ENCODE peak calls at places on chromosomes 2 and 18, in eight cellular contexts. W is A549; E is CD4-positive, alpha-beta T cell; S is omental fat pad; U is kidney epithelial cell; F is lung; L is colonic mucosa; J is progenitor cell of endocrine pancreas. V is an unnamed sample.

GRCh38 chr18:62637807-62638687 is 77.3 kb upstream of the PHLPP1 start:
- DNase-seq in L (peak), E (peak), W (peak), J (no peak), U (no peak), S (no peak), F (no peak), V (no peak)

GRCh38 chr2:133836691-133837090 is 268.4 kb upstream of the NCKAP5 start:
- DNase-seq in J (no peak), W (no peak), L (no peak), S (no peak), F (no peak), E (no peak), U (peak), V (peak)

GRCh38 chr2:222751821-222752719 is 80.6 kb downstream of the MOGAT1 start:
- DNase-seq in L (no peak), W (no peak), U (no peak), E (no peak), J (no peak), S (no peak), F (no peak), V (peak)

GRCh38 chr2:3751832-3752231 is 48.5 kb downstream of the DCDC2C start:
- DNase-seq in W (no peak), U (no peak), S (no peak), L (no peak), E (no peak), J (no peak), F (no peak), V (no peak)

GRCh38 chr2:61993422-61994024 is 88.0 kb downstream of the COMMD1 start:
- DNase-seq in E (no peak), J (no peak), L (peak), F (no peak), S (no peak), W (peak), U (peak), V (peak)

GRCh38 chr2:141379965-141380624 is 750.7 kb downstream of the LRP1B start:
- DNase-seq in W (no peak), E (no peak), U (no peak), J (no peak), L (no peak), F (no peak), S (no peak), V (no peak)

GRCh38 chr2:233331536-233331935 is 22.8 kb upstream of the DGKD start:
- DNase-seq in U (no peak), F (peak), J (no peak), L (peak), W (no peak), E (peak), S (no peak), V (no peak)

GRCh38 chr2:44778671-44779476 is 162.6 kb upstream of the SIX3 start:
- DNase-seq in W (no peak), J (no peak), L (no peak), E (no peak), F (no peak), U (no peak), S (no peak), V (no peak)

GRCh38 chr2:21710031-21710430 is 586.3 kb downstream of the TDRD15 start:
- DNase-seq in W (no peak), L (no peak), E (no peak), U (no peak), J (no peak), S (no peak), F (no peak), V (no peak)

GRCh38 chr2:196276421-196276820 is 105.0 kb upstream of the STK17B start:
- DNase-seq in F (no peak), E (no peak), L (peak), S (no peak), W (no peak), J (no peak), U (no peak), V (no peak)

GRCh38 chr2:108917526-108917925 is 71.5 kb downstream of the EDAR start:
- DNase-seq in W (no peak), F (no peak), S (no peak), U (no peak), E (no peak), J (no peak), L (peak), V (no peak)

GRCh38 chr2:156294945-156295580 is 37.5 kb downstream of the NR4A2 start:
- DNase-seq in E (no peak), S (no peak), L (no peak), F (no peak), W (no peak), J (no peak), U (no peak), V (no peak)

GRCh38 chr2:232375164-232375563 is 3.4 kb upstream of the ALPP start:
- DNase-seq in W (no peak), U (no peak), L (no peak), E (no peak), F (no peak), J (no peak), S (no peak), V (no peak)

GRCh38 chr2:218402491-218402901 is 2.8 kb downstream of the CTDSP1 start:
- DNase-seq in U (no peak), S (no peak), J (no peak), F (no peak), W (no peak), E (no peak), L (no peak), V (no peak)

GRCh38 chr2:180124273-180124881 is 117.3 kb upstream of the CWC22 start:
- DNase-seq in F (no peak), W (peak), J (no peak), L (no peak), E (no peak), U (no peak), S (no peak), V (peak)

GRCh38 chr2:57804971-57805370 is 241.6 kb upstream of the VRK2 start:
- DNase-seq in E (no peak), W (no peak), L (no peak), U (no peak), F (no peak), S (no peak), J (no peak), V (no peak)

GRCh38 chr2:241798081-241798630 is 10.8 kb upstream of the NEU4 start:
- DNase-seq in F (no peak), W (no peak), U (no peak), E (peak), L (peak), J (no peak), S (no peak), V (no peak)

GRCh38 chr2:98412751-98413445 is 31.8 kb upstream of the INPP4A start:
- DNase-seq in J (no peak), U (peak), S (no peak), L (peak), F (no peak), W (peak), E (peak), V (peak)

GRCh38 chr18:13540783-13541182 is 185.6 kb downstream of the FAM210A start:
- DNase-seq in U (no peak), W (no peak), S (no peak), J (no peak), E (peak), F (no peak), L (no peak), V (no peak)

GRCh38 chr2:149068996-149069888 is 30.7 kb downstream of the LYPD6B start:
- DNase-seq in W (no peak), U (peak), L (no peak), E (peak), J (no peak), F (no peak), S (no peak), V (peak)

GRCh38 chr2:27573452-27573851 is 9.4 kb upstream of the ZNF512 start:
- DNase-seq in L (no peak), F (no peak), S (no peak), E (no peak), W (no peak), J (no peak), U (no peak), V (peak)

GRCh38 chr2:168801961-168802824 is at the start of gene NOSTRIN:
- DNase-seq in E (no peak), L (peak), U (no peak), F (peak), W (peak), S (no peak), J (no peak), V (peak)

GRCh38 chr2:98334439-98335078 is 11.7 kb upstream of the CNGA3 start:
- DNase-seq in J (no peak), S (no peak), L (no peak), E (no peak), U (peak), F (no peak), W (peak), V (peak)

GRCh38 chr18:32183503-32183902 is 6.3 kb upstream of the MEP1B start:
- DNase-seq in J (no peak), S (no peak), L (no peak), U (no peak), W (no peak), E (no peak), F (no peak), V (no peak)

GRCh38 chr18:36372902-36373301 is 75.4 kb downstream of the FHOD3 start:
- DNase-seq in L (no peak), E (no peak), W (no peak), J (no peak), F (no peak), U (no peak), S (no peak), V (peak)

GRCh38 chr2:231674587-231675334 is 33.6 kb upstream of the PTMA start:
- DNase-seq in E (peak), F (peak), W (peak), J (peak), S (no peak), L (peak), U (no peak), V (peak)

GRCh38 chr2:190318931-190319556 is 582 bp downstream of the HIBCH start:
- DNase-seq in L (peak), F (no peak), E (no peak), U (no peak), W (no peak), S (no peak), J (no peak), V (peak)

GRCh38 chr2:159410276-159410675 is 123.8 kb upstream of the WDSUB1 start:
- DNase-seq in W (no peak), F (no peak), U (no peak), L (no peak), S (no peak), E (no peak), J (no peak), V (no peak)

GRCh38 chr2:46816151-46816845 is 99.3 kb downstream of the MCFD2 start:
- DNase-seq in W (no peak), F (no peak), U (no peak), S (no peak), L (no peak), E (no peak), J (no peak), V (no peak)

GRCh38 chr2:46813680-46814079 is 101.9 kb downstream of the MCFD2 start:
- DNase-seq in F (no peak), W (no peak), L (no peak), J (no peak), E (no peak), S (no peak), U (no peak), V (no peak)

GRCh38 chr2:46814562-46814961 is 101.0 kb downstream of the MCFD2 start:
- DNase-seq in U (no peak), E (no peak), W (no peak), F (peak), S (no peak), J (no peak), L (no peak), V (no peak)

GRCh38 chr2:46814160-46814559 is 101.4 kb downstream of the MCFD2 start:
- DNase-seq in U (no peak), L (peak), J (no peak), F (peak), E (no peak), S (no peak), W (no peak), V (peak)

DNA sequence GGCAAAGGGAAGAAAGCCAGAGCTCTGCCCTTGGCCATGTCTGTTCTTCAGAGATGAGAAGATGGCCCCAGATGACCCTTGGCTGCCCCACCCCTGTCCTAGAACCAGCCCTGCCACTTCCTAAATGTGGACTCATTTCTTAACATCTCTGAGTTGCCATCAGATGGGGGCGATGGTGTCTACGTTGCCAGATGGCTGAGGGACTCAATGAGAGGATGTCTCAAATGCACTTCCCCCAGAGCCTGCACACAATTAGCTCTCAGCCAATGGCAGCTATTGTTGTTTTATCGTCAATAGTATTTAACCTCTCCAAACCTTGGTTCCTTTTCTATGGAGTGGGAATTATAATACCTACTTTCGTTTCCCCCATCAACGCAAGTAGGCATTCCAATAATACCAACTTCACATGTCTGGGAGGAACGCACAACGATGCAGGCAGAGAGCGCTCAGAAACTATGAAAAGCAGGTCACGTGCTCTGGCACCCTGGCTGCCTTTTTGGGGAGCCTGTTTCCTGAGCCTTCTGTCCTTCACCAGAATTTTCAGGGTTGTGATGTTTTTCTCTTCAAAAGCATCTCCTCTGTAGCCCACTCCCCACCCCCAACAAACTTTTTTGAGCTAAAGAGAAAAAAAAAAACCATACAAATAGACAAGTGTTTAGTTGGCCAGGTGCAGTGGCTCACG is 100.3 kb downstream of the MCFD2 start:
- DNase-seq in S (no peak), E (no peak), J (no peak), F (no peak), W (no peak), U (no peak), L (peak), V (no peak)
- TF ChIP-seq CTCF in S (no peak), E (no peak), J (no peak), F (no peak), W (no peak), U (no peak), L (no peak), V (no peak)

GRCh38 chr2:200677721-200678532 is 92.1 kb downstream of the AOX1 start:
- DNase-seq in L (no peak), F (no peak), E (no peak), J (no peak), W (peak), U (no peak), S (no peak), V (peak)
- TF ChIP-seq CTCF in L (no peak), F (no peak), E (no peak), J (no peak), W (no peak), U (no peak), S (no peak), V (no peak)

GRCh38 chr2:37324786-37325624 is at the start of gene PRKD3:
- DNase-seq in U (no peak), S (no peak), F (peak), E (peak), L (peak), W (peak), J (peak), V (peak)

GRCh38 chr2:37323770-37324535 is 680 bp downstream of the PRKD3 start:
- DNase-seq in U (no peak), W (peak), J (no peak), S (no peak), F (no peak), L (peak), E (peak), V (peak)

GRCh38 chr2:37323176-37323575 is 1.5 kb downstream of the PRKD3 start:
- DNase-seq in J (no peak), L (no peak), W (no peak), S (no peak), E (no peak), F (no peak), U (no peak), V (peak)

GRCh38 chr2:37325625-37326071 is 1.0 kb upstream of the PRKD3 start:
- DNase-seq in W (no peak), F (no peak), J (no peak), E (no peak), U (no peak), L (peak), S (no peak), V (no peak)

GRCh38 chr2:37324536-37324785 is 172 bp downstream of the PRKD3 start:
- DNase-seq in F (peak), U (no peak), L (no peak), J (no peak), E (peak), S (peak), W (no peak), V (peak)
- TF ChIP-seq CTCF in F (no peak), U (no peak), L (no peak), J (peak), E (no peak), S (no peak), W (no peak), V (no peak)

DNA sequence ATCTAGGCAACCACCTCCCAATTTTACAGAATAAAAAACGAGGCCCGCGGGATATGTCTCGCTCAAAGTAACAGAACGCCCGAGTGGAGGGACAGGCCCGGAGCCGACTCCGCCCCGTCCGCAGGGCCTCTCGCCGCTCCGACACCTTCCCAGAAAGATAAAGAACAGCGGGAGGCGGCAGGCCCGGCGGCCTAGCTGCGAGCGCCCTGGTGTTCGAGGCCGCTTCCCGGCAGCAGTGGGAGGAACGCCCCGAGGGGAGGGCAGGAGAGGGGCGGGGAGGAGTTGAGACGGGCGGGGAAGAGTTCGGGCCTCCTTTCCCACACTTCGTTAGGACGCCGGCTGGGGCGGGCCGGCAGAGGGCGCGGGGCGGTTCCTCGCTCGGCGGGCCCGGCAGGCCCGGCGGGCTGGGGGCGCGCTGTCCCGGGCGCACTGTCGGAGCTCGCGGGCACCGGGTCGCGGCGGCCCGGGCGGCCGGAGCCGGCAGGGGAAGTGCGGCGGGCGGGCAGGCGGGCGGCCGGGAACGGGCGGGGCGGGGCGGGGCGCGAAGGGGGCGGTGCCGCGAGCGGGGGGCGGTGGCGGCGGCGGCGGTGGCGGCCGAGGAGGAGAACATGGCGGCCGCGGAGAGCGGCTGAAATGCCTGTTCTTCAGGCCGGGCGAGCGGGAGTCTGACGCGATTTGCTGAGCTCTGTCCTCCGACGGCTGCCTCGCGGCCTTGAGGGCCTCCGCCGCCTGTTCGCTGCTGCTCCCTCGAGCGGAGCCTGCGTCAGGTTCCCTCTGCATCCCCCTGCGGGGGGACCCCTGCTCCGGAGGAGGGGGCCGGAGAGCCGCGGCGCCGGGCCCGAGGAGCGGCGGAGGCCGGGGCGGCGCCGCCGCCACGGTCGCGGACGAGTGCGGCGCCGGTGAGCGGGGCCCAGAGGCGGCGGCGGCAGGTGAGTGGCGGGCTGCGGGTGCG is at the start of gene NCOA1:
- DNase-seq in F (peak), U (peak), S (peak), W (peak), L (peak), J (peak), E (peak), V (peak)
- TF ChIP-seq CTCF in F (no peak), U (peak), S (no peak), W (peak), L (no peak), J (peak), E (no peak), V (no peak)

GRCh38 chr18:24003903-24004640 is 10.5 kb upstream of the TTC39C start:
- DNase-seq in L (no peak), J (no peak), U (no peak), S (no peak), W (no peak), E (no peak), F (no peak), V (no peak)
- TF ChIP-seq CTCF in L (no peak), J (no peak), U (no peak), S (no peak), W (no peak), E (no peak), F (no peak), V (no peak)

DNA sequence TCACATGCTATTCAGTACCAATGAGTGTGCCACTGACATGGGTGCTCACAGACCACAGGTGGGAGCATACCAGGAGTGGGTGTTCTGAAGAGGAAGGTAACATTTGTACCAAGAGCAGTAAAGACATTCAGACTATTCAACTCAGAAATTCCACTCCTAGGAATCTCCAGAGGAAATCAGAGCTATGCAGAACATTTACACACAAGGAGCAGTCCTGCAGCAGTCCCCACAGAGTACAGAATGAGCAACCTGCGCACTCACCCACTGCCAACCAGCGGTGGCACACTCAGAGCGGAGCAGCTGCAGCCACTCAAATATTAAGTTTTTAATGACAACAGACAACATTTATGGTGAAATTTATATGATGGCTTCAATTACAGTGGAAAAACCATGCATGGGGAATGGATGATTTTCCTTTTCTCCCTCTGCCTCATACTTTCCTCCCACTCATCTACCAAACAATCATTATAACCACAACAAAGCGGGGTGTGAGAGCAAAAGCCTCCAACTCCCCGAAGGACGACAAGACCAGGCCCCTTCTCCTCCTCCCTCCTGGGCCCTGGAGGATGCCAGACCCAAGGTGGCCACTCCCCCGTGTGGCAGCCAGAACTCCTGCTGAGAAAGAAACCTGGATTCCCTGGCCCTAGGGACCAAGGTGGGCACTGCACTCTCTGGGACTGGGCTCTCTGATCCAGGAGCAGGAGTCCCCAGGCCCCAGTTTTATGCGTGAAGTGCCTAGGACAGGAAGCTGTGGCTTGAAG is 5.4 kb downstream of the HS6ST1 start:
- DNase-seq in L (peak), F (no peak), U (no peak), S (no peak), J (no peak), E (peak), W (peak), V (no peak)
- TF ChIP-seq CTCF in L (no peak), F (no peak), U (peak), S (no peak), J (peak), E (no peak), W (no peak), V (peak)

DNA sequence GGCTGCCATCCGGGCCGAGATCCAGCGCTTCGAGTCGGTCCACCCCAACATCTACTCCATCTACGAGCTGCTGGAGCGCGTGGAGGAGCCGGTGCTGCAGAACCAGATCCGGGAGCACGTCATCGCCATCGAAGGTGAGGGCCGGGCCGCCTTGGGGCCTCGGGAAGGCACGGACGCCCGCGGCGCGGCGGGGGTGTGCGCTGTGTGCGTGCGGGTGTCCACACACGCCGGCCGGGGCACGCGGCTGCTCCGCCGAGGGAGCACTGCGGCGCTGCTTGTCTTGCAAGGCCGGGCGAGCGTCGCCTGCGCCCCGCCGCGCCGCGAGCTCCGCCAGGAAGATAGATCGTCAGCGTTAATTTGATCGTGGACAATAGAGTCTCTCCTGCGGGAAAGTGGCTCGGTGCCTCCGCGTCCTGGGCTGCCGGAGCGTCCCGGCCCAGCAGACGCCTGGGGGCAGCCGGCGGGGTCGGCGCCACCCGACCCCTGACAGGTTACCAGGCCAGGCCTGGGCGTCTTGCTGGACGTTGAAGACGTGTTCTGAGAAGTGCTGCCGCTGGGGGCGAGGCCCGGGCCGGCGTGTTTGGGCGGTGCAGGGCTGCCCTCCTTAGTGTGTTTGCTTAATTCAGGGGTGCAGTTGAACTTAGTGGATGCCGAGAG is 1.0 kb downstream of the AGAP1 start:
- DNase-seq in U (no peak), J (no peak), S (no peak), E (no peak), W (peak), L (no peak), F (peak), V (peak)
- TF ChIP-seq CTCF in U (no peak), J (no peak), S (no peak), E (no peak), W (peak), L (no peak), F (no peak), V (no peak)